ENCODE peak calls at places on chromosome 21, in six cellular contexts. K, G, J, W, D and N are unnamed samples.

GRCh38 chr21:45365608-45366241 is 39.2 kb upstream of the COL18A1 start:
- DNase-seq in J (no peak), K (no peak), G (no peak), W (peak; percentile 54), D (no peak), N (peak; percentile 67)

GRCh38 chr21:41763398-41763931 is 3.4 kb downstream of the RIPK4 start:
- DNase-seq in J (no peak), K (no peak), G (no peak), W (no peak), D (no peak), N (no peak)

GRCh38 chr21:44540741-44541288 is 820 bp upstream of the KRTAP10-1 start:
- DNase-seq in J (no peak), K (no peak), G (no peak), D (no peak), W (no peak), N (no peak)

GRCh38 chr21:30216041-30216723 is at the start of gene CLDN8:
- DNase-seq in G (no peak), K (no peak), D (no peak), J (no peak), W (no peak), N (no peak)

GRCh38 chr21:43341349-43342163 is 85.4 kb downstream of the SIK1 start:
- DNase-seq in G (no peak), W (peak; percentile 59), J (no peak), K (no peak), D (no peak), N (no peak)

GRCh38 chr21:38352536-38353219 is 95.9 kb downstream of the KCNJ15 start:
- DNase-seq in W (peak; percentile 77), J (peak; percentile 1), G (peak; percentile 66), K (peak; percentile 63), D (peak; percentile 74), N (peak; percentile 81)

GRCh38 chr21:33755354-33755753 is 113.1 kb downstream of the ITSN1 start:
- DNase-seq in J (no peak), K (no peak), G (no peak), D (no peak), W (no peak), N (no peak)

GRCh38 chr21:45393021-45393420 is 11.9 kb upstream of the COL18A1 start:
- DNase-seq in W (no peak), K (peak; percentile 12), J (no peak), G (no peak), D (no peak), N (no peak)

GRCh38 chr21:29187939-29188338 is 57.5 kb downstream of the MAP3K7CL start:
- DNase-seq in D (no peak), W (peak; percentile 92), G (no peak), K (peak; percentile 87), J (peak; percentile 70), N (peak; percentile 23)

GRCh38 chr21:43944757-43945156 is 67.4 kb upstream of the TRAPPC10 start:
- DNase-seq in D (no peak), G (no peak), J (no peak), K (no peak), W (no peak), N (no peak)

GRCh38 chr21:39660191-39660590 is 47.5 kb downstream of the B3GALT5 start:
- DNase-seq in W (peak; percentile 75), G (peak; percentile 80), J (no peak), D (no peak), K (peak; percentile 52), N (peak; percentile 45)

GRCh38 chr21:45409466-45410150 is 4.6 kb downstream of the COL18A1 start:
- DNase-seq in K (peak; percentile 71), G (no peak), D (no peak), W (no peak), J (no peak), N (peak; percentile 47)

GRCh38 chr21:43603641-43604504 is 55.4 kb downstream of the HSF2BP start:
- DNase-seq in D (no peak), W (peak; percentile 41), K (no peak), J (no peak), G (no peak), N (no peak)

GRCh38 chr21:15566692-15567091 is 163.1 kb upstream of the USP25 start:
- DNase-seq in J (no peak), K (no peak), G (no peak), D (no peak), W (no peak), N (no peak)

GRCh38 chr21:30444204-30444603 is 4.1 kb downstream of the KRTAP15-1 start:
- DNase-seq in J (no peak), K (no peak), G (no peak), W (no peak), D (no peak), N (no peak)

GRCh38 chr21:19870682-19871081 is 1127.5 kb upstream of the NCAM2 start:
- DNase-seq in G (no peak), J (no peak), D (no peak), K (no peak), W (no peak), N (no peak)